ENCODE peak calls at places on chromosomes 7 and 10, in five cellular contexts. One of them, this sample, is unnamed.

GRCh38 chr10:124647421-124648130 is 96.6 kb downstream of the FAM53B start:
- DNase-seq in GOT3: no peak
- DNase-seq in islet precursor cell: no peak
- DNase-seq in AG08395: peak; percentile 53
- DNase-seq in kidney epithelial cell: no peak
- DNase-seq in this sample: peak; percentile 74

GRCh38 chr7:111784971-111785575 is 222.8 kb upstream of the IMMP2L start:
- DNase-seq in kidney epithelial cell: no peak
- DNase-seq in islet precursor cell: peak; percentile 60
- DNase-seq in AG08395: no peak
- DNase-seq in GOT3: no peak
- DNase-seq in this sample: no peak

GRCh38 chr7:45325378-45325777 is 167.8 kb downstream of the RAMP3 start:
- DNase-seq in islet precursor cell: no peak
- DNase-seq in GOT3: no peak
- DNase-seq in kidney epithelial cell: no peak
- DNase-seq in AG08395: no peak
- DNase-seq in this sample: no peak

GRCh38 chr7:82685214-82685613 is 241.6 kb upstream of the CACNA2D1 start:
- DNase-seq in kidney epithelial cell: no peak
- DNase-seq in AG08395: no peak
- DNase-seq in islet precursor cell: no peak
- DNase-seq in GOT3: no peak
- DNase-seq in this sample: no peak

GRCh38 chr7:148688526-148688925 is 10.2 kb upstream of the CUL1 start:
- DNase-seq in AG08395: peak; percentile 28
- DNase-seq in islet precursor cell: no peak
- DNase-seq in GOT3: no peak
- DNase-seq in kidney epithelial cell: no peak
- DNase-seq in this sample: no peak

GRCh38 chr10:73785721-73786511 is 510 bp downstream of the ZSWIM8 start:
- DNase-seq in GOT3: no peak
- DNase-seq in islet precursor cell: peak; percentile 88
- DNase-seq in AG08395: peak; percentile 51
- DNase-seq in kidney epithelial cell: no peak
- DNase-seq in this sample: peak; percentile 83

GRCh38 chr7:121531175-121532070 is 135.3 kb upstream of the FAM3C start:
- DNase-seq in AG08395: no peak
- DNase-seq in GOT3: no peak
- DNase-seq in kidney epithelial cell: no peak
- DNase-seq in islet precursor cell: no peak
- DNase-seq in this sample: no peak

GRCh38 chr7:122255454-122255853 is 49.1 kb downstream of the FEZF1 start:
- DNase-seq in islet precursor cell: no peak
- DNase-seq in kidney epithelial cell: no peak
- DNase-seq in GOT3: no peak
- DNase-seq in AG08395: no peak
- DNase-seq in this sample: peak; percentile 59

GRCh38 chr10:130750441-130750840 is 561.1 kb downstream of the TCERG1L start:
- DNase-seq in GOT3: no peak
- DNase-seq in islet precursor cell: peak; percentile 30
- DNase-seq in AG08395: no peak
- DNase-seq in kidney epithelial cell: no peak
- DNase-seq in this sample: no peak

GRCh38 chr10:44801383-44802327 is 109.5 kb upstream of the TMEM72 start:
- DNase-seq in kidney epithelial cell: peak; percentile 97
- DNase-seq in GOT3: no peak
- DNase-seq in AG08395: peak; percentile 39
- DNase-seq in islet precursor cell: no peak
- DNase-seq in this sample: no peak

GRCh38 chr10:113922787-113923570 is 68.5 kb downstream of the NHLRC2 start:
- DNase-seq in GOT3: no peak
- DNase-seq in kidney epithelial cell: no peak
- DNase-seq in islet precursor cell: no peak
- DNase-seq in AG08395: no peak
- DNase-seq in this sample: peak; percentile 72

GRCh38 chr10:14391342-14391741 is 60.6 kb upstream of the FRMD4A start:
- DNase-seq in kidney epithelial cell: no peak
- DNase-seq in GOT3: no peak
- DNase-seq in AG08395: no peak
- DNase-seq in islet precursor cell: peak; percentile 10
- DNase-seq in this sample: no peak

GRCh38 chr7:119421657-119422056 is 851.3 kb upstream of the KCND2 start:
- DNase-seq in GOT3: no peak
- DNase-seq in islet precursor cell: no peak
- DNase-seq in AG08395: no peak
- DNase-seq in kidney epithelial cell: no peak
- DNase-seq in this sample: no peak

GRCh38 chr7:44962483-44963251 is 16.1 kb downstream of the MYO1G start:
- DNase-seq in AG08395: peak; percentile 48
- DNase-seq in GOT3: no peak
- DNase-seq in kidney epithelial cell: no peak
- DNase-seq in islet precursor cell: peak; percentile 72
- DNase-seq in this sample: peak; percentile 82

GRCh38 chr7:41881313-41882130 is 178.6 kb upstream of the INHBA start:
- DNase-seq in AG08395: no peak
- DNase-seq in islet precursor cell: no peak
- DNase-seq in GOT3: no peak
- DNase-seq in kidney epithelial cell: no peak
- DNase-seq in this sample: no peak

GRCh38 chr7:43834463-43835251 is 34.7 kb downstream of the MRPS24 start:
- DNase-seq in AG08395: no peak
- DNase-seq in islet precursor cell: no peak
- DNase-seq in GOT3: no peak
- DNase-seq in kidney epithelial cell: no peak
- DNase-seq in this sample: no peak